ENCODE peak calls at places on chromosomes 2 and 18, in four cellular contexts. G is AG09319, J is HFFc6, W is GM20000. B is an unnamed sample.

GRCh38 chr2:215832791-215833190 is 180.6 kb downstream of the MREG start:
- DNase-seq in G (no peak), W (no peak), J (no peak), B (no peak)

GRCh38 chr18:46283268-46283667 is 179.1 kb downstream of the HAUS1 start:
- DNase-seq in J (peak), G (no peak), W (no peak), B (no peak)

GRCh38 chr2:231926761-231927565 is 767 bp upstream of the NPPC start:
- DNase-seq in G (no peak), J (no peak), W (peak), B (no peak)

GRCh38 chr2:109694190-109694589 is 80.0 kb downstream of the SOWAHC start:
- DNase-seq in W (no peak), J (no peak), G (no peak), B (no peak)

GRCh38 chr2:105797298-105797819 is 52.6 kb downstream of the NCK2 start:
- DNase-seq in J (no peak), W (no peak), G (peak), B (no peak)

GRCh38 chr2:230751062-230751461 is 38.4 kb downstream of the CAB39 start:
- DNase-seq in W (no peak), J (peak), G (no peak), B (no peak)

GRCh38 chr2:221229097-221229496 is 343.0 kb downstream of the EPHA4 start:
- DNase-seq in W (no peak), G (no peak), J (no peak), B (no peak)

GRCh38 chr2:48480526-48480925 is 49.4 kb upstream of the STON1 start:
- DNase-seq in G (no peak), J (no peak), W (no peak), B (no peak)

GRCh38 chr2:127059559-127059958 is 47.4 kb downstream of the BIN1 start:
- DNase-seq in G (no peak), J (no peak), W (no peak), B (no peak)

GRCh38 chr2:207727256-207727655 is 15.8 kb downstream of the CCNYL1 start:
- DNase-seq in G (no peak), J (peak), W (no peak), B (no peak)

GRCh38 chr18:58005885-58006523 is 38.0 kb upstream of the NEDD4L start:
- DNase-seq in W (no peak), J (peak), G (peak), B (peak)

GRCh38 chr2:182148344-182148743 is 162.7 kb downstream of the PPP1R1C start:
- DNase-seq in G (no peak), W (no peak), J (no peak), B (no peak)

GRCh38 chr2:191622374-191623320 is 55.3 kb upstream of the NABP1 start:
- DNase-seq in J (no peak), W (no peak), G (no peak), B (no peak)

GRCh38 chr2:100972452-100972851 is 29.6 kb upstream of the RPL31 start:
- DNase-seq in W (no peak), J (no peak), G (no peak), B (no peak)

GRCh38 chr18:55879331-55879730 is 291.3 kb upstream of the TCF4 start:
- DNase-seq in G (no peak), W (no peak), J (peak), B (no peak)

GRCh38 chr2:50181212-50181611 is 850.7 kb downstream of the NRXN1 start:
- DNase-seq in W (no peak), G (no peak), J (no peak), B (no peak)

GRCh38 chr2:64634338-64635267 is 19.1 kb downstream of the SERTAD2 start:
- DNase-seq in G (no peak), W (no peak), J (no peak), B (no peak)

GRCh38 chr2:200608341-200609026 is 22.7 kb downstream of the AOX1 start:
- DNase-seq in J (no peak), W (no peak), G (no peak), B (no peak)

GRCh38 chr2:10665833-10666232 is 23.9 kb downstream of the NOL10 start:
- DNase-seq in J (no peak), W (no peak), G (no peak), B (no peak)

GRCh38 chr2:2756886-2757285 is 425.8 kb upstream of the MYT1L start:
- DNase-seq in W (no peak), J (no peak), G (no peak), B (no peak)

GRCh38 chr2:184030978-184031377 is 567.4 kb upstream of the ZNF804A start:
- DNase-seq in J (no peak), G (no peak), W (no peak), B (no peak)

GRCh38 chr18:47594063-47594462 is 336.4 kb downstream of the SMAD2 start:
- DNase-seq in G (no peak), J (no peak), W (no peak), B (no peak)

GRCh38 chr2:28025116-28025515 is 134.6 kb downstream of the BABAM2 start:
- DNase-seq in G (no peak), W (no peak), J (no peak), B (no peak)

GRCh38 chr2:23413641-23414040 is 28.7 kb downstream of the KLHL29 start:
- DNase-seq in G (no peak), W (no peak), J (no peak), B (no peak)

GRCh38 chr18:49723648-49724180 is 89.6 kb downstream of the ACAA2 start:
- DNase-seq in W (peak), G (no peak), J (peak), B (no peak)

GRCh38 chr18:45554070-45554767 is 61.1 kb upstream of the SLC14A2 start:
- DNase-seq in W (no peak), G (no peak), J (no peak), B (no peak)

GRCh38 chr2:217834057-217834620 is 168.7 kb downstream of the TNS1 start:
- DNase-seq in J (no peak), W (no peak), G (no peak), B (no peak)

GRCh38 chr18:67402543-67402942 is 114.0 kb downstream of the DSEL start:
- DNase-seq in J (peak), G (no peak), W (no peak), B (peak)

GRCh38 chr18:3401669-3402620 is 48.0 kb upstream of the TGIF1 start:
- DNase-seq in W (peak), G (no peak), J (no peak), B (no peak)

GRCh38 chr2:239523147-239523943 is 122.5 kb upstream of the HDAC4 start:
- DNase-seq in J (no peak), G (no peak), W (no peak), B (no peak)

GRCh38 chr2:239521518-239521815 is 120.6 kb upstream of the HDAC4 start:
- DNase-seq in J (no peak), W (no peak), G (no peak), B (no peak)

GRCh38 chr2:239523944-239524310 is 123.1 kb upstream of the HDAC4 start:
- DNase-seq in G (no peak), J (no peak), W (no peak), B (no peak)

GRCh38 chr2:239522002-239522739 is 121.4 kb upstream of the HDAC4 start:
- DNase-seq in W (no peak), G (no peak), J (no peak), B (no peak)

DNA sequence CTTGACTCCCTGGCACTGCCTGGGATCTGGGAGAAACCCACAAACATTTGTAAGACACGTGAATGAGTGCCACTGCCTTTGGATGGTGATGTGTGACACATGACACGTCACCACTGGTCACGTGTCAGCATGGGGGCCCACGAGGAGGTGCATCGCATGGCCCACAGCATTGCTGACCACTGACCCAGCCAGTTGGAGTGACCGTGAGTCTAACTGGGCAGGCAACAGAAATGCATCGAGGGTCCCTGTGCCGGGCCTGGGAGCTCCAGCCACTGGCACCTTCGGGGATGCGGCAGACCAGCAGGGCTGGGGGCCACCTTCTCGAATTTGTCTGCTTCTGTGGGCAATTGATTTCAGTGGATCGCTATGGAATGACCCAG is 121.9 kb upstream of the HDAC4 start:
- DNase-seq in W (no peak), J (no peak), G (no peak), B (no peak)
- TF ChIP-seq CTCF in W (no peak), J (no peak), G (no peak), B (no peak)

GRCh38 chr2:149330127-149331022 is at the start of gene LYPD6:
- DNase-seq in W (peak), G (peak), J (peak), B (peak)

GRCh38 chr2:149332364-149332763 is 2.0 kb downstream of the LYPD6 start:
- DNase-seq in J (no peak), W (no peak), G (no peak), B (no peak)

GRCh38 chr2:149329470-149330126 is 789 bp upstream of the LYPD6 start:
- DNase-seq in J (peak), W (peak), G (peak), B (peak)

GRCh38 chr2:149331023-149331400 is 625 bp downstream of the LYPD6 start:
- DNase-seq in G (no peak), W (no peak), J (no peak), B (no peak)

DNA sequence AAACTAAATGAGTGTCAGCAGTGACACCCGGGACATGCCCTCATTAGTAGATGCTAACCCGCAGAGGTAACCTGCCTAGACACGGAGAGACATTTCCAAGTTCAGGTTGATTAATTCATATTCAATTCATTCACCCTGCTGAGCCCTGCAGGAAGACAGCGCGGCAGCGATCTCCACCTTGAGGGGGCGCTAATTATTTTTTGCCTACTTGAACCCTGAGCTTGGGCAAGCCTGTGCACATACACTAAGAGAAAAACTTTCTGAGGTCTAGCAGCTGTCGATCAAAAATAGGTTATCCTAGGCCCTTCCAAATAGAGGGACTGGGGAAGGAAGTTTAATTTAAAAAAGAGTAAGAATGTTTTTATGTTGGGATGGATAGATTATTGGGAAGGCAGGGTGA is 1.3 kb upstream of the LYPD6 start:
- DNase-seq in G (no peak), J (no peak), W (no peak), B (no peak)
- TF ChIP-seq CTCF in G (peak), J (peak), W (no peak), B (peak)

DNA sequence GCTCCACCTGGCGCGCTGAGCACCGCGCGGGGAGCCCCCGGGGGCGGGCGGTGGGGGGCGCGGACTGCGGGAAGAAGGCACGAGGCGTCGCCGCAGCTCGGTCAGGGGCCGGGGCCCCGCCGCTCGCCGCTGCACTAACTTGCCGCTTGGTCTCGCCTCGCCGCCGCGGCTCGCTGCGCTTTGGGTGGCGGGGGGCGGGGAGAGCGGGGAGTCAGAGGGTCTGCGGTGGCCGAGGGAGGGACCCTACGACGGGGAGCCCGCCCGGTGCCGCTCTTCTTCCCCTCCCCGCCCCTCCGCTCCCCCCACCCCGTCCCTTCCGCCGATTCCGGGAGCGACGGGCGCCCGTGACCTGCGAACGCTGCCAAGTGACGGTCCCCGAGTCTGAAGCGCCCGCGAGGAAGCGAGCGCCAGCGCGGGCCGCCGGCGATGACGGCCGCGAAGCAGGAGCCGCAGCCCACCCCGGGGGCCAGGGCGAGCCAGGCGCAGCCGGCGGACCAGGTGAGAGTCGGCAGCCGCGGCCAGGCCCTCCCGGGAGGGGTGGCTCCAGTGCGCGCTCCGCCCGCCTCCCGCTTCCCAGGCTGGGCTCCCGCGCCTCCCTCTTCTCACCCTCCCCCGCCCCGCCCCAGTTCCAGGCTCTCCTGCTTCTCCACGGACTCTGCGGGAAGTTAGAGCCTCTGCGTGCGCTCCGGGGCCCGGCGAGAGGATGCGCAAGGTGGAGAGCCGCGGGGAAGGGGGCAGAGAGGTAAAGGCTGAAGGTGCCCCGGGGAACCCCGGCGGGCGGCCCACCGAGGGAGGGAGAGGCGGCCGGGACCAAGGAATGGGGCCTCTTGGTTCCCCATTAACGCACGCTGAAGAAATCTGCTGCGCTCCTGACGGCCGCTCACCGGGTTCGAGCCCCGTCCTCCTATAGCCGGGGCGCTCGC is 719.4 kb downstream of the DPP10 start:
- DNase-seq in J (no peak), W (peak), G (no peak), B (no peak)
- TF ChIP-seq CTCF in J (no peak), W (no peak), G (no peak), B (no peak)

DNA sequence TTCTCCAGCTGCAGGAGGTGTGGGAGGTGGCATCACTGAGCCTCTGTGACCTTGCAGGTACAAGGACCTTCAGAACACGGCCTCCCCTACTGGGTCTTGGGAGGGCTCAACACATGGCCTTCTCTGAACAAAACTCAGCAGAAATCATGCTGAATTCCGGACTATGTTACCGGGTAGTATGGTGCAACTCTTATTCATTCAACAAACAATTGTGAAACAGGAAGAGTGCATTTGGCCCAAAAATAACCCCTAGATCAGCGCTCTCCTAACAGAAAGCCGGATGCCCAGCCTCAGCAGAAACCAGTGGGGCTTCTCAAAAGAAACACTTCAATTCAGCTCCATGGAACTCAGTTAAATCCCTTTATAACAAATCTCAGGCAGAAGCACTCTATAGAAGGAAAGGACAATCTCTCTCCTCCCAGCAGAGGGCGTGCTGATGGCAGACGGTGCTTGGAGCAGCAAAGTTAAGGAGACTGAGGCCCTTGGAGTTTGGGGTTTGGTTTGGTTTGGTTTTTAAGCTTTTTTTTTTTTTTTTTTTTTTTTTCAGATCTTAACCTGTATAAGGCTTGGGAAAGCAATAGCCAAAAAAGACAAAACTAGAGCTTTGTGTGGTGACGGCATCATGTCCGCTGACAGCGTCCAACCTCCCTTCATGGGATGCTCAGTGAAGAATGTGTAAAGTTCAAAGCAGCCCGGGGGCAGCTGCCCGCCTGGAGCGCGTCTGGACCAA is 104.2 kb upstream of the SALL3 start:
- DNase-seq in W (peak), G (no peak), J (no peak), B (no peak)
- TF ChIP-seq CTCF in W (peak), G (no peak), J (peak), B (peak)

DNA sequence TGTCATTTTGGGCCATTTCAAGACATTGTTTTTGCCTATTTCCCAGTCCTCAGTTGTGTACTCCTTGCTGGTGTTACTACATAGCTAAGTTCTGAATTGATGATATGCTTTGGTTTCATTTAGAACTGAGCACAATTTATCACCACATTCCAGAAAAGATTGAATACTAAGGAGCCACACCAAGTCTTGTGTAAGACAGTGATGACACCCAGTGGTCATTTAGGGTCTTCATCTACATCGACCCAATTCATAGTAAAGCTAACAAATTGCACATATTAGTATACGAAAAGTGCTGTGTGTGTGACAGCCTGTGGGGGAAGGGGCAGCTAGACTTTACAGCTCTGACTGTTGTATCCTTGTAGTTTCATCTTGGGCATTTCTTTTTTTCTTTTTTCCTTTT is 10.9 kb upstream of the DLX2 start:
- DNase-seq in W (peak), J (peak), G (no peak), B (no peak)
- TF ChIP-seq CTCF in W (no peak), J (peak), G (peak), B (peak)

GRCh38 chr2:19119326-19120001 is 239.0 kb downstream of the OSR1 start:
- DNase-seq in W (no peak), G (no peak), J (no peak), B (no peak)

GRCh38 chr2:19114754-19115231 is 243.6 kb downstream of the OSR1 start:
- DNase-seq in J (no peak), W (no peak), G (no peak), B (no peak)

GRCh38 chr2:19114126-19114525 is 244.3 kb downstream of the OSR1 start:
- DNase-seq in W (no peak), G (no peak), J (no peak), B (no peak)

GRCh38 chr2:19120181-19120580 is 238.2 kb downstream of the OSR1 start:
- DNase-seq in J (no peak), G (no peak), W (no peak), B (no peak)

DNA sequence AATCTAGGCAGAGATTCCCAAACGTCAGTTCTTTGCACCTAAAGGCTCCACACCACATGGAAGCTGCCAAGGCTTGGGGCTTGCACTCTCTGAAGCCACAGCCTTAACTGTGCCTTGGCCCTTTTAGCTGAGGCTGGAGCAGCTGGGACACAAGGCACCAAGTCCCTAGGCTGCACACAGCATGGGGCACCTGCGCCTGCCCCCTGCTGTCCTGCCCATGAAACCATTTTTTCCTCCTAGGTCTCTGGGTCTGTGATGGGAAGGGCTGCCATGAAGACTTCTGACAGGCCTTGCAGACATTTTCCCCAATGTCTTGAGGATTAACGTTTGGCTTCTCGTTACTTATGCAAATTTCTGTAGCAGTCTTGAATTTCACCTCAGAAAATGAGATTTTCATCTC is 241.5 kb downstream of the OSR1 start:
- DNase-seq in J (no peak), G (no peak), W (no peak), B (no peak)
- TF ChIP-seq CTCF in J (peak), G (no peak), W (no peak), B (no peak)

GRCh38 chr18:60196818-60197217 is 175.8 kb downstream of the MC4R start:
- DNase-seq in G (no peak), J (no peak), W (no peak), B (no peak)
- TF ChIP-seq CTCF in G (no peak), J (no peak), W (no peak), B (no peak)

DNA sequence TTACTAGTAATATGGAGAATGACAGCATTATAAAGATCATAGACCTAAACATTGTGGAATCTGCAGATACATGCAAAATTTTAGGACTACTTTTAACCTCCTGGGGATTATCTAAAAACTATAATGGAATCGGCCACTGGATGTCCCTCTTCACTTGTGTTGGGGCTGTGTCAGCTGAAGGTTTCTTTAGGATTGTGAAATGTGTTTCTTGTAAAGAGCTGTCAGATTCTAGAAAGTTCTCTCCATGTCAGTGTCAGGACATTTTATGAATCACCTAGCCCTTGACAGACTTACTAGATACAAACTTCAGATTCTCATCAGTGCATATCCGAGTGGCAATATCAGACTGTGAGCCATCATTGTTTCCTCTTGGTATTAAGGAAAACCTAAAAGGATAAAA is 107.2 kb downstream of the CPS1 start:
- DNase-seq in W (no peak), J (no peak), G (no peak), B (peak)
- TF ChIP-seq CTCF in W (no peak), J (peak), G (peak), B (peak)

GRCh38 chr2:42762155-42762554 is 1.8 kb downstream of the OXER1 start:
- DNase-seq in J (no peak), G (no peak), W (peak), B (no peak)
- TF ChIP-seq CTCF in J (no peak), G (no peak), W (no peak), B (no peak)

B was measured in AG09309.